ENCODE peak calls at places on chromosome 2, in seven cellular contexts. One of them, this sample, is unnamed.

GRCh38 chr2:169329669-169330554 is 32.4 kb downstream of the LRP2 start:
- DNase-seq in transverse colon: no peak
- DNase-seq in NT2/D1: no peak
- DNase-seq in CD8-positive, alpha-beta T cell: no peak
- DNase-seq in SJSA1: no peak
- DNase-seq in GM23248: no peak
- DNase-seq in right lobe of liver: no peak
- DNase-seq in this sample: no peak

GRCh38 chr2:44807344-44808025 is 134.0 kb upstream of the SIX3 start:
- DNase-seq in transverse colon: no peak
- DNase-seq in NT2/D1: no peak
- DNase-seq in GM23248: no peak
- DNase-seq in SJSA1: no peak
- DNase-seq in right lobe of liver: no peak
- DNase-seq in CD8-positive, alpha-beta T cell: no peak
- DNase-seq in this sample: no peak

GRCh38 chr2:102110168-102110567 is 32.4 kb upstream of the IL1R1 start:
- DNase-seq in right lobe of liver: no peak
- DNase-seq in GM23248: no peak
- DNase-seq in CD8-positive, alpha-beta T cell: no peak
- DNase-seq in NT2/D1: no peak
- DNase-seq in SJSA1: no peak
- DNase-seq in transverse colon: no peak
- DNase-seq in this sample: no peak

GRCh38 chr2:233085839-233086150 is 25.7 kb downstream of the INPP5D start:
- DNase-seq in transverse colon: no peak
- DNase-seq in right lobe of liver: no peak
- DNase-seq in CD8-positive, alpha-beta T cell: no peak
- DNase-seq in SJSA1: no peak
- DNase-seq in NT2/D1: no peak
- DNase-seq in GM23248: no peak
- DNase-seq in this sample: no peak

GRCh38 chr2:173210270-173211196 is 134.9 kb downstream of the MAP3K20 start:
- DNase-seq in NT2/D1: peak
- DNase-seq in transverse colon: peak
- DNase-seq in right lobe of liver: no peak
- DNase-seq in SJSA1: peak
- DNase-seq in CD8-positive, alpha-beta T cell: peak
- DNase-seq in GM23248: peak
- DNase-seq in this sample: peak

GRCh38 chr2:124566518-124566970 is 541.5 kb downstream of the CNTNAP5 start:
- DNase-seq in CD8-positive, alpha-beta T cell: no peak
- DNase-seq in right lobe of liver: peak
- DNase-seq in NT2/D1: no peak
- DNase-seq in SJSA1: no peak
- DNase-seq in transverse colon: no peak
- DNase-seq in GM23248: no peak
- DNase-seq in this sample: no peak

GRCh38 chr2:128402921-128403670 is 84.4 kb upstream of the HS6ST1 start:
- DNase-seq in CD8-positive, alpha-beta T cell: no peak
- DNase-seq in transverse colon: no peak
- DNase-seq in GM23248: no peak
- DNase-seq in right lobe of liver: no peak
- DNase-seq in NT2/D1: no peak
- DNase-seq in SJSA1: no peak
- DNase-seq in this sample: no peak

GRCh38 chr2:234156326-234156725 is 105.8 kb downstream of the SPP2 start:
- DNase-seq in GM23248: no peak
- DNase-seq in NT2/D1: no peak
- DNase-seq in SJSA1: no peak
- DNase-seq in right lobe of liver: no peak
- DNase-seq in CD8-positive, alpha-beta T cell: no peak
- DNase-seq in transverse colon: no peak
- DNase-seq in this sample: no peak

GRCh38 chr2:142874293-142874814 is 3.1 kb upstream of the KYNU start:
- DNase-seq in SJSA1: peak
- DNase-seq in CD8-positive, alpha-beta T cell: no peak
- DNase-seq in right lobe of liver: no peak
- DNase-seq in transverse colon: peak
- DNase-seq in NT2/D1: no peak
- DNase-seq in GM23248: peak
- DNase-seq in this sample: no peak

GRCh38 chr2:36245632-36246031 is 109.9 kb upstream of the CRIM1 start:
- DNase-seq in right lobe of liver: no peak
- DNase-seq in NT2/D1: no peak
- DNase-seq in GM23248: no peak
- DNase-seq in CD8-positive, alpha-beta T cell: no peak
- DNase-seq in transverse colon: no peak
- DNase-seq in SJSA1: no peak
- DNase-seq in this sample: peak

GRCh38 chr2:8309131-8309530 is 372.7 kb upstream of the ID2 start:
- DNase-seq in CD8-positive, alpha-beta T cell: no peak
- DNase-seq in transverse colon: no peak
- DNase-seq in right lobe of liver: no peak
- DNase-seq in GM23248: no peak
- DNase-seq in NT2/D1: no peak
- DNase-seq in SJSA1: no peak
- DNase-seq in this sample: no peak

DNA sequence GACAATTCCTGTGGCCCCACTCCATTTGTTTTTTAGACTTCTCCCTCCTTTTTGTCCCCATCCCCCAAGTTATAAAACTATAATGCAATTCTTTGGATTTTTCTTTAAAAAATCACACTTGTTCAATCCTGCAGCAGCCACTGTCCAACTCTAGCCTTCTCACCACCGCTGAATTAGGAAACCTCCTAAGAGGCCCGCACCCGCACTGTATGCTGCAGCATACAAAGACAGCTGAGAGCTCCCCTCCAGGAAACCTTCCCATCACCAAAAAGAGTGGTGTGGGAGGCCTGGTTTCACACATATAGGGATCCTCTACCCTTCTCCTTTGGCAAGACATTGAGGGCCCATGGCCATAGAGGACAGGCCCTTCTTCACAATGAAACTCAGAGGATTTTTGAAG is 2.9 kb downstream of the PCGF1 start:
- DNase-seq in SJSA1: no peak
- DNase-seq in NT2/D1: no peak
- DNase-seq in CD8-positive, alpha-beta T cell: no peak
- DNase-seq in right lobe of liver: no peak
- DNase-seq in transverse colon: no peak
- DNase-seq in GM23248: peak
- DNase-seq in this sample: no peak
- H3K4me3 ChIP-seq in SJSA1: no peak
- H3K4me3 ChIP-seq in NT2/D1: no peak
- H3K4me3 ChIP-seq in CD8-positive, alpha-beta T cell: no peak
- H3K4me3 ChIP-seq in right lobe of liver: no peak
- H3K4me3 ChIP-seq in transverse colon: no peak
- H3K4me3 ChIP-seq in GM23248: no peak
- H3K4me3 ChIP-seq in this sample: no peak

GRCh38 chr2:85613717-85614515 is 2.0 kb upstream of the C2orf68 start:
- DNase-seq in transverse colon: no peak
- DNase-seq in GM23248: no peak
- DNase-seq in CD8-positive, alpha-beta T cell: no peak
- DNase-seq in SJSA1: no peak
- DNase-seq in right lobe of liver: no peak
- DNase-seq in NT2/D1: no peak
- DNase-seq in this sample: no peak

GRCh38 chr2:85619617-85620016 is 3.6 kb downstream of the USP39 start:
- DNase-seq in transverse colon: no peak
- DNase-seq in NT2/D1: no peak
- DNase-seq in CD8-positive, alpha-beta T cell: no peak
- DNase-seq in SJSA1: no peak
- DNase-seq in right lobe of liver: no peak
- DNase-seq in GM23248: peak
- DNase-seq in this sample: no peak

GRCh38 chr2:85611705-85612587 is at the start of gene C2orf68:
- DNase-seq in right lobe of liver: peak
- DNase-seq in NT2/D1: peak
- DNase-seq in GM23248: peak
- DNase-seq in CD8-positive, alpha-beta T cell: peak
- DNase-seq in SJSA1: peak
- DNase-seq in transverse colon: peak
- DNase-seq in this sample: peak

GRCh38 chr2:85611217-85611704 is 605 bp downstream of the C2orf68 start:
- DNase-seq in SJSA1: no peak
- DNase-seq in NT2/D1: no peak
- DNase-seq in transverse colon: no peak
- DNase-seq in GM23248: peak
- DNase-seq in CD8-positive, alpha-beta T cell: no peak
- DNase-seq in right lobe of liver: no peak
- DNase-seq in this sample: no peak

GRCh38 chr2:85615413-85615728 is 615 bp upstream of the USP39 start:
- DNase-seq in SJSA1: no peak
- DNase-seq in right lobe of liver: no peak
- DNase-seq in CD8-positive, alpha-beta T cell: no peak
- DNase-seq in GM23248: no peak
- DNase-seq in transverse colon: no peak
- DNase-seq in NT2/D1: no peak
- DNase-seq in this sample: no peak
- H3K4me3 ChIP-seq in SJSA1: peak
- H3K4me3 ChIP-seq in right lobe of liver: peak
- H3K4me3 ChIP-seq in CD8-positive, alpha-beta T cell: no peak
- H3K4me3 ChIP-seq in GM23248: peak
- H3K4me3 ChIP-seq in transverse colon: no peak
- H3K4me3 ChIP-seq in NT2/D1: no peak
- H3K4me3 ChIP-seq in this sample: peak

GRCh38 chr2:236180831-236181453 is 12.8 kb upstream of the GBX2 start:
- DNase-seq in right lobe of liver: no peak
- DNase-seq in SJSA1: peak
- DNase-seq in transverse colon: peak
- DNase-seq in NT2/D1: no peak
- DNase-seq in GM23248: peak
- DNase-seq in CD8-positive, alpha-beta T cell: peak
- DNase-seq in this sample: peak

GRCh38 chr2:236178921-236179652 is 10.9 kb upstream of the GBX2 start:
- DNase-seq in SJSA1: peak
- DNase-seq in NT2/D1: no peak
- DNase-seq in right lobe of liver: no peak
- DNase-seq in transverse colon: no peak
- DNase-seq in GM23248: peak
- DNase-seq in CD8-positive, alpha-beta T cell: no peak
- DNase-seq in this sample: no peak

GRCh38 chr2:236180501-236180816 is 12.3 kb upstream of the GBX2 start:
- DNase-seq in SJSA1: no peak
- DNase-seq in CD8-positive, alpha-beta T cell: no peak
- DNase-seq in right lobe of liver: no peak
- DNase-seq in GM23248: peak
- DNase-seq in NT2/D1: no peak
- DNase-seq in transverse colon: no peak
- DNase-seq in this sample: no peak

GRCh38 chr2:236177967-236178909 is 10.1 kb upstream of the GBX2 start:
- DNase-seq in NT2/D1: no peak
- DNase-seq in CD8-positive, alpha-beta T cell: no peak
- DNase-seq in right lobe of liver: peak
- DNase-seq in GM23248: peak
- DNase-seq in SJSA1: peak
- DNase-seq in transverse colon: peak
- DNase-seq in this sample: no peak

GRCh38 chr2:236179653-236180500 is 11.7 kb upstream of the GBX2 start:
- DNase-seq in SJSA1: peak
- DNase-seq in right lobe of liver: no peak
- DNase-seq in transverse colon: no peak
- DNase-seq in NT2/D1: no peak
- DNase-seq in GM23248: peak
- DNase-seq in CD8-positive, alpha-beta T cell: no peak
- DNase-seq in this sample: no peak
- H3K4me3 ChIP-seq in SJSA1: peak
- H3K4me3 ChIP-seq in right lobe of liver: no peak
- H3K4me3 ChIP-seq in transverse colon: no peak
- H3K4me3 ChIP-seq in NT2/D1: peak
- H3K4me3 ChIP-seq in GM23248: peak
- H3K4me3 ChIP-seq in CD8-positive, alpha-beta T cell: no peak
- H3K4me3 ChIP-seq in this sample: no peak

GRCh38 chr2:13040043-13040442 is 323.3 kb downstream of the TRIB2 start:
- DNase-seq in right lobe of liver: no peak
- DNase-seq in SJSA1: no peak
- DNase-seq in transverse colon: no peak
- DNase-seq in CD8-positive, alpha-beta T cell: no peak
- DNase-seq in NT2/D1: no peak
- DNase-seq in GM23248: no peak
- DNase-seq in this sample: no peak
- H3K4me3 ChIP-seq in right lobe of liver: no peak
- H3K4me3 ChIP-seq in SJSA1: no peak
- H3K4me3 ChIP-seq in transverse colon: no peak
- H3K4me3 ChIP-seq in CD8-positive, alpha-beta T cell: no peak
- H3K4me3 ChIP-seq in NT2/D1: no peak
- H3K4me3 ChIP-seq in GM23248: no peak
- H3K4me3 ChIP-seq in this sample: no peak